ENCODE peak calls at places on chromosome 12, in six cellular contexts. G is lung, T is ovary, J is SJSA1, L is neuronal stem cell, B is heart right ventricle. A is an unnamed sample.

GRCh38 chr12:124480469-124481256 is 86.7 kb downstream of the NCOR2 start:
- DNase-seq in G (no peak), T (peak), J (peak), L (no peak), B (no peak), A (no peak)

GRCh38 chr12:56987011-56987410 is 19.3 kb downstream of the ZBTB39 start:
- DNase-seq in G (no peak), T (no peak), J (no peak), L (no peak), B (no peak), A (no peak)

GRCh38 chr12:6635375-6635855 is 344 bp downstream of the LPAR5 start:
- DNase-seq in G (no peak), T (no peak), J (no peak), L (no peak), B (no peak), A (no peak)

GRCh38 chr12:84913151-84913550 is 552 bp upstream of the SLC6A15 start:
- DNase-seq in G (no peak), T (no peak), J (no peak), L (no peak), B (no peak), A (no peak)

GRCh38 chr12:30243426-30243825 is 452.2 kb downstream of the IPO8 start:
- DNase-seq in G (no peak), T (no peak), J (no peak), L (no peak), B (no peak), A (no peak)

GRCh38 chr12:99847936-99848335 is 136.8 kb downstream of the ANKS1B start:
- DNase-seq in G (no peak), T (no peak), J (no peak), L (no peak), B (no peak), A (no peak)

GRCh38 chr12:113214938-113215400 is 6.3 kb upstream of the TPCN1 start:
- DNase-seq in G (peak), T (no peak), J (peak), L (no peak), B (peak), A (no peak)

GRCh38 chr12:22333751-22334695 is 484 bp downstream of the ST8SIA1 start:
- DNase-seq in G (no peak), T (no peak), J (no peak), L (peak), B (no peak), A (no peak)

GRCh38 chr12:15829949-15830348 is 40.8 kb upstream of the EPS8 start:
- DNase-seq in G (no peak), T (no peak), J (no peak), L (no peak), B (peak), A (no peak)

GRCh38 chr12:105947906-105948305 is 190.8 kb downstream of the NUAK1 start:
- DNase-seq in G (no peak), T (no peak), J (no peak), L (no peak), B (peak), A (no peak)

GRCh38 chr12:60684988-60685655 is 1089.3 kb downstream of the SLC16A7 start:
- DNase-seq in G (no peak), T (no peak), J (no peak), L (no peak), B (no peak), A (no peak)

GRCh38 chr12:1374296-1374695 is 220.1 kb downstream of the FBXL14 start:
- DNase-seq in G (no peak), T (no peak), J (peak), L (no peak), B (no peak), A (no peak)

GRCh38 chr12:102992297-102992696 is 34.8 kb downstream of the ASCL1 start:
- DNase-seq in G (no peak), T (no peak), J (no peak), L (no peak), B (no peak), A (no peak)

GRCh38 chr12:1593232-1594044 is 943 bp downstream of the FBXL14 start:
- DNase-seq in G (peak), T (no peak), J (no peak), L (no peak), B (peak), A (no peak)

GRCh38 chr12:8038659-8039114 is 6.2 kb downstream of the FOXJ2 start:
- DNase-seq in G (peak), T (peak), J (peak), L (peak), B (peak), A (no peak)

GRCh38 chr12:122935318-122935717 is 30.9 kb downstream of the ABCB9 start:
- DNase-seq in G (no peak), T (no peak), J (no peak), L (no peak), B (no peak), A (no peak)

GRCh38 chr12:25755681-25756260 is 202.7 kb upstream of the LMNTD1 start:
- DNase-seq in G (no peak), T (no peak), J (no peak), L (no peak), B (no peak), A (peak)

DNA sequence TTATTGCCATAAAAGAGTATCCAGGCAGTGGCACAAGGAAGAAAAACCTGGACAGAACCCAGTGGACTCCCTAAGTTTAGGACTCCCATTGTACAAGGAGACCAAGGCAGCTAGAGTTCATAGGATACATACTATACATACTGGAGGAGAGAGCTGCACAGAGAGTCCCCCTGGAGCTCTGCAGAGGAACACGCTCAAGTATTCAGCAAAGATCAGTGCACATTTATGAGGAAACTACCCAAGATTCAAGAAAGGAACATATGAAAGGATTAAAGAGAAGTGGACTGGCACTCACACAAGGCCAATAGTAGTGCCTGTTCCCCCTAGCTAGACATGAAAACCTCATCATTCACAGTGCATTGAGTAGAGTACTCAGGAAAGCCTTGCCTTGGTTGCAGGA is 43.0 kb upstream of the CHPT1 start:
- DNase-seq in G (no peak), T (no peak), J (no peak), L (no peak), B (no peak), A (no peak)
- H3K27ac ChIP-seq in G (no peak), T (no peak), J (no peak), L (no peak), B (no peak), A (no peak)

GRCh38 chr12:12070149-12070548 is 590 bp upstream of the BCL2L14 start:
- DNase-seq in G (no peak), T (no peak), J (no peak), L (no peak), B (no peak), A (no peak)
- H3K27ac ChIP-seq in G (no peak), T (no peak), J (no peak), L (no peak), B (no peak), A (no peak)

DNA sequence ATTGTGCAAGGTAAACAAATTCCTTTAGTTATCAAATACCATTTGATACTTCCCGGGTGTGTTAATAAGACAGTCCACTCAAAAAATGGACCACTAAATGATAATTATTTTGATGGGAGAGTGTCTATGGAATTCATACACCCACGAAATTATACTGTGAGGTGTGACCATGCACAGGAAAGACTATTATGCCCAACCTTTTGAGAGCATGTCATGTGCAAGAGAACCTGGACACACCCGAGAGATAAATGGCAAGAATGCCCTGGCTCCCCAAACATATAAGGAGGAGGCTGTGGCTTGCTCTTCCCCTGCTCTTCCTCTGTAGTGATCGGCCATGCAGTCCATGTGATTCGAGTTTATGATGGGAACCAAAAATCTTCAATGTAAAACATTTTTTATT is 119.5 kb upstream of the BCL2L14 start:
- DNase-seq in G (no peak), T (no peak), J (no peak), L (no peak), B (no peak), A (no peak)
- H3K27ac ChIP-seq in G (no peak), T (no peak), J (no peak), L (no peak), B (no peak), A (no peak)

DNA sequence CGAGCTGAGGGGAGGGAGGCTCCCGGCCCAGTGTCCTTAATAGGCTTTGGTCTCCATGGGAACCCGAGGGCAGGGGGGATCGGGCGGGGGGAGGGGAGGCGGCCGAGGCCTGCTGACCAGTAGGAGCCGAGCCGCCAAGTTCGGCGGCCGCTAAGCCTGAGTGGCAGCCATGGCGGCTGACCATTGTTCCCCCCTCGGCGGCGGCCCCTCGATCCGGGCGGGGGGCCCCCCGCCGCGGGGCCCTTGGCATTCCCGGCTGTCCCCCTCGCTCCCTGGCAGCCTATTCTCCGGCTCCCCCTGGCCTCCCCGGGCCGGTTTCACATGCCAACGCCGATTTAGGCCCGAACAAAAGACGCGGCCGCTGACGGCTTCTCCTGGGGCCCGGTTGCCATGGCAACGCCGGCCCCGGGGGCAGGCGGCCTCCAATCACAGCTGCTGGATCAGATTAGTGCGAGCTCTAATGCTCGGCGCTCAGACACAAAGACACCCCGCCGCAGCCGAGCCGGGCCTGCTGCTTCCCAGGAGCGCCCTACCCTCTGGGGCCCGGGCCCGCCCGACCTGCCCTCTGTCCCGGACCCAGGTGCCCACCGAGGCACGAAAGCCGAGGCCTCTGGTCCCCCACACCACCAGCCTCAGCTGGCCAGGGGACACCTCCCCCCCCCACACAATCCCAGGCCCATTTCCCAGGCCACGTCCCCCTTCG is 7.3 kb downstream of the MSI1 start:
- DNase-seq in G (no peak), T (peak), J (no peak), L (peak), B (peak), A (no peak)
- H3K27ac ChIP-seq in G (no peak), T (no peak), J (no peak), L (peak), B (no peak), A (no peak)

GRCh38 chr12:110353211-110353965 is 50.1 kb downstream of the ANAPC7 start:
- DNase-seq in G (no peak), T (no peak), J (no peak), L (no peak), B (no peak), A (no peak)

GRCh38 chr12:110349096-110349495 is 54.4 kb downstream of the ANAPC7 start:
- DNase-seq in G (no peak), T (no peak), J (no peak), L (no peak), B (no peak), A (no peak)

GRCh38 chr12:110349521-110350151 is 53.9 kb downstream of the ANAPC7 start:
- DNase-seq in G (no peak), T (no peak), J (no peak), L (no peak), B (no peak), A (no peak)

GRCh38 chr12:110352401-110352800 is 51.1 kb downstream of the ANAPC7 start:
- DNase-seq in G (no peak), T (no peak), J (no peak), L (no peak), B (no peak), A (no peak)

GRCh38 chr12:110351119-110351518 is 52.4 kb downstream of the ANAPC7 start:
- DNase-seq in G (no peak), T (no peak), J (no peak), L (no peak), B (no peak), A (no peak)
- H3K27ac ChIP-seq in G (no peak), T (no peak), J (no peak), L (no peak), B (no peak), A (no peak)

GRCh38 chr12:76047060-76047459 is 15.5 kb upstream of the PHLDA1 start:
- DNase-seq in G (no peak), T (no peak), J (no peak), L (no peak), B (no peak), A (no peak)
- H3K27ac ChIP-seq in G (no peak), T (no peak), J (no peak), L (no peak), B (no peak), A (no peak)

GRCh38 chr12:51951843-51952722 is 584 bp downstream of the ACVR1B start:
- DNase-seq in G (no peak), T (peak), J (no peak), L (no peak), B (peak), A (no peak)
- H3K27ac ChIP-seq in G (peak), T (peak), J (peak), L (no peak), B (peak), A (peak)

GRCh38 chr12:132839558-132840235 is 11.0 kb upstream of the GOLGA3 start:
- DNase-seq in G (no peak), T (no peak), J (no peak), L (no peak), B (no peak), A (no peak)

GRCh38 chr12:132838464-132839080 is 9.9 kb upstream of the GOLGA3 start:
- DNase-seq in G (no peak), T (no peak), J (no peak), L (no peak), B (no peak), A (no peak)

GRCh38 chr12:132842449-132843045 is 13.9 kb upstream of the GOLGA3 start:
- DNase-seq in G (no peak), T (no peak), J (no peak), L (no peak), B (no peak), A (no peak)

GRCh38 chr12:132841151-132841550 is 12.5 kb upstream of the GOLGA3 start:
- DNase-seq in G (no peak), T (no peak), J (no peak), L (no peak), B (no peak), A (no peak)

GRCh38 chr12:132840536-132840935 is 11.9 kb upstream of the GOLGA3 start:
- DNase-seq in G (no peak), T (no peak), J (no peak), L (no peak), B (no peak), A (no peak)
- H3K27ac ChIP-seq in G (no peak), T (no peak), J (no peak), L (no peak), B (no peak), A (no peak)

A was measured in epithelial cell of prostate.